ENCODE peak calls at places on chromosome 9, in seven cellular contexts. One of them, this sample, is unnamed.

GRCh38 chr9:4786599-4786998 is 6.1 kb upstream of the RCL1 start:
- DNase-seq in heart right ventricle: no peak
- DNase-seq in uterus: no peak
- DNase-seq in left ventricle myocardium inferior: no peak
- DNase-seq in cardiac muscle cell: no peak
- DNase-seq in transverse colon: no peak
- DNase-seq in tibial artery: no peak
- DNase-seq in this sample: no peak

GRCh38 chr9:134827559-134827958 is 53.1 kb upstream of the FCN2 start:
- DNase-seq in heart right ventricle: no peak
- DNase-seq in uterus: no peak
- DNase-seq in left ventricle myocardium inferior: no peak
- DNase-seq in cardiac muscle cell: no peak
- DNase-seq in transverse colon: no peak
- DNase-seq in tibial artery: no peak
- DNase-seq in this sample: peak; percentile 60

GRCh38 chr9:28774433-28775029 is 1201.2 kb upstream of the C9orf72 start:
- DNase-seq in heart right ventricle: no peak
- DNase-seq in uterus: no peak
- DNase-seq in left ventricle myocardium inferior: no peak
- DNase-seq in cardiac muscle cell: peak; percentile 40
- DNase-seq in transverse colon: no peak
- DNase-seq in tibial artery: no peak
- DNase-seq in this sample: no peak

GRCh38 chr9:131629827-131630205 is 84.5 kb downstream of the PRRT1B start:
- DNase-seq in heart right ventricle: no peak
- DNase-seq in uterus: no peak
- DNase-seq in left ventricle myocardium inferior: no peak
- DNase-seq in cardiac muscle cell: no peak
- DNase-seq in transverse colon: no peak
- DNase-seq in tibial artery: no peak
- DNase-seq in this sample: no peak

GRCh38 chr9:121599186-121599871 is 52.1 kb upstream of the DAB2IP start:
- DNase-seq in heart right ventricle: peak; percentile 82
- DNase-seq in uterus: peak; percentile 80
- DNase-seq in left ventricle myocardium inferior: peak; percentile 74
- DNase-seq in cardiac muscle cell: peak; percentile 40
- DNase-seq in transverse colon: peak; percentile 65
- DNase-seq in tibial artery: peak; percentile 92
- DNase-seq in this sample: peak; percentile 86

GRCh38 chr9:114894801-114895433 is 35.5 kb downstream of the TNFSF8 start:
- DNase-seq in heart right ventricle: no peak
- DNase-seq in uterus: no peak
- DNase-seq in left ventricle myocardium inferior: no peak
- DNase-seq in cardiac muscle cell: peak; percentile 95
- DNase-seq in transverse colon: no peak
- DNase-seq in tibial artery: no peak
- DNase-seq in this sample: no peak

GRCh38 chr9:121694582-121694981 is 43.1 kb downstream of the DAB2IP start:
- DNase-seq in heart right ventricle: no peak
- DNase-seq in uterus: no peak
- DNase-seq in left ventricle myocardium inferior: no peak
- DNase-seq in cardiac muscle cell: no peak
- DNase-seq in transverse colon: no peak
- DNase-seq in tibial artery: no peak
- DNase-seq in this sample: no peak

GRCh38 chr9:129458155-129458661 is 162.7 kb downstream of the C9orf50 start:
- DNase-seq in heart right ventricle: peak; percentile 61
- DNase-seq in uterus: peak; percentile 47
- DNase-seq in left ventricle myocardium inferior: no peak
- DNase-seq in cardiac muscle cell: no peak
- DNase-seq in transverse colon: peak; percentile 54
- DNase-seq in tibial artery: no peak
- DNase-seq in this sample: peak; percentile 76

GRCh38 chr9:27835746-27836145 is 262.5 kb upstream of the C9orf72 start:
- DNase-seq in heart right ventricle: no peak
- DNase-seq in uterus: no peak
- DNase-seq in left ventricle myocardium inferior: no peak
- DNase-seq in cardiac muscle cell: no peak
- DNase-seq in transverse colon: no peak
- DNase-seq in tibial artery: no peak
- DNase-seq in this sample: no peak

GRCh38 chr9:35697486-35697885 is 7.8 kb upstream of the TPM2 start:
- DNase-seq in heart right ventricle: no peak
- DNase-seq in uterus: no peak
- DNase-seq in left ventricle myocardium inferior: no peak
- DNase-seq in cardiac muscle cell: no peak
- DNase-seq in transverse colon: no peak
- DNase-seq in tibial artery: no peak
- DNase-seq in this sample: no peak

GRCh38 chr9:92035687-92036410 is 79.4 kb downstream of the SPTLC1 start:
- DNase-seq in heart right ventricle: no peak
- DNase-seq in uterus: peak; percentile 38
- DNase-seq in left ventricle myocardium inferior: no peak
- DNase-seq in cardiac muscle cell: peak; percentile 91
- DNase-seq in transverse colon: peak; percentile 27
- DNase-seq in tibial artery: no peak
- DNase-seq in this sample: no peak

GRCh38 chr9:127661342-127661741 is 45.4 kb upstream of the CFAP157 start:
- DNase-seq in heart right ventricle: no peak
- DNase-seq in uterus: no peak
- DNase-seq in left ventricle myocardium inferior: no peak
- DNase-seq in cardiac muscle cell: no peak
- DNase-seq in transverse colon: peak; percentile 27
- DNase-seq in tibial artery: no peak
- DNase-seq in this sample: no peak

GRCh38 chr9:126587187-126588185 is 26.2 kb upstream of the LMX1B start:
- DNase-seq in heart right ventricle: peak; percentile 80
- DNase-seq in uterus: peak; percentile 26
- DNase-seq in left ventricle myocardium inferior: peak; percentile 83
- DNase-seq in cardiac muscle cell: peak; percentile 71
- DNase-seq in transverse colon: no peak
- DNase-seq in tibial artery: no peak
- DNase-seq in this sample: peak; percentile 54

GRCh38 chr9:127092041-127092608 is 30.3 kb downstream of the ANGPTL2 start:
- DNase-seq in heart right ventricle: no peak
- DNase-seq in uterus: no peak
- DNase-seq in left ventricle myocardium inferior: no peak
- DNase-seq in cardiac muscle cell: no peak
- DNase-seq in transverse colon: no peak
- DNase-seq in tibial artery: no peak
- DNase-seq in this sample: no peak

GRCh38 chr9:3532158-3532557 is 6.4 kb upstream of the RFX3 start:
- DNase-seq in heart right ventricle: no peak
- DNase-seq in uterus: no peak
- DNase-seq in left ventricle myocardium inferior: no peak
- DNase-seq in cardiac muscle cell: no peak
- DNase-seq in transverse colon: no peak
- DNase-seq in tibial artery: no peak
- DNase-seq in this sample: no peak

GRCh38 chr9:136429075-136429628 is 10.5 kb downstream of the INPP5E start:
- DNase-seq in heart right ventricle: no peak
- DNase-seq in uterus: no peak
- DNase-seq in left ventricle myocardium inferior: no peak
- DNase-seq in cardiac muscle cell: no peak
- DNase-seq in transverse colon: no peak
- DNase-seq in tibial artery: no peak
- DNase-seq in this sample: no peak

DNA sequence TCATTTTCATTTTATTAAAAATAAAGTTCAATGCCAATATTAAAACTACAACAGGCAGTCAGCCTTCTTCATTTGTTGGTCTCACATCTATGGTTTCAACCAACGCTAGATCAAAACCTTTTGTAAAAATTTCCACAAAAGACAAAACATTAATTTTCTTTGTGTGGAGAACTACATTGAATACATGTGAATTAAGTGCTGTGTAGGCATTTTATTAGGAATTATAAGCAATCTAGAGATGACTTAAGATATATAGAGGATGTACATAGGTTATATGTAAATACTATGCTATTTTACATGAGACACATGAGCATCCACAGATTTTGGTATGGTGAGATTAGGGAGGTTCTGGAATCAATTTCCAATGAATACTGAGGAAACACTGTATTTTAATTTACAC is 94.2 kb downstream of the CYLC2 start:
- DNase-seq in heart right ventricle: no peak
- DNase-seq in uterus: no peak
- DNase-seq in left ventricle myocardium inferior: no peak
- DNase-seq in cardiac muscle cell: no peak
- DNase-seq in transverse colon: no peak
- DNase-seq in tibial artery: no peak
- DNase-seq in this sample: no peak
- TF ChIP-seq CTCF in heart right ventricle: no peak
- TF ChIP-seq CTCF in uterus: no peak
- TF ChIP-seq CTCF in left ventricle myocardium inferior: no peak
- TF ChIP-seq CTCF in cardiac muscle cell: no peak
- TF ChIP-seq CTCF in transverse colon: no peak
- TF ChIP-seq CTCF in tibial artery: no peak
- TF ChIP-seq CTCF in this sample: no peak

GRCh38 chr9:123923377-123923776 is 6.5 kb downstream of the DENND1A start:
- DNase-seq in heart right ventricle: no peak
- DNase-seq in uterus: no peak
- DNase-seq in left ventricle myocardium inferior: no peak
- DNase-seq in cardiac muscle cell: no peak
- DNase-seq in transverse colon: no peak
- DNase-seq in tibial artery: no peak
- DNase-seq in this sample: no peak

GRCh38 chr9:123922911-123923310 is 7.0 kb downstream of the DENND1A start:
- DNase-seq in heart right ventricle: no peak
- DNase-seq in uterus: no peak
- DNase-seq in left ventricle myocardium inferior: no peak
- DNase-seq in cardiac muscle cell: no peak
- DNase-seq in transverse colon: no peak
- DNase-seq in tibial artery: no peak
- DNase-seq in this sample: no peak

GRCh38 chr9:123925161-123925560 is 4.8 kb downstream of the DENND1A start:
- DNase-seq in heart right ventricle: no peak
- DNase-seq in uterus: no peak
- DNase-seq in left ventricle myocardium inferior: no peak
- DNase-seq in cardiac muscle cell: no peak
- DNase-seq in transverse colon: no peak
- DNase-seq in tibial artery: no peak
- DNase-seq in this sample: no peak

GRCh38 chr9:123924727-123925126 is 5.2 kb downstream of the DENND1A start:
- DNase-seq in heart right ventricle: no peak
- DNase-seq in uterus: no peak
- DNase-seq in left ventricle myocardium inferior: no peak
- DNase-seq in cardiac muscle cell: no peak
- DNase-seq in transverse colon: no peak
- DNase-seq in tibial artery: no peak
- DNase-seq in this sample: no peak

DNA sequence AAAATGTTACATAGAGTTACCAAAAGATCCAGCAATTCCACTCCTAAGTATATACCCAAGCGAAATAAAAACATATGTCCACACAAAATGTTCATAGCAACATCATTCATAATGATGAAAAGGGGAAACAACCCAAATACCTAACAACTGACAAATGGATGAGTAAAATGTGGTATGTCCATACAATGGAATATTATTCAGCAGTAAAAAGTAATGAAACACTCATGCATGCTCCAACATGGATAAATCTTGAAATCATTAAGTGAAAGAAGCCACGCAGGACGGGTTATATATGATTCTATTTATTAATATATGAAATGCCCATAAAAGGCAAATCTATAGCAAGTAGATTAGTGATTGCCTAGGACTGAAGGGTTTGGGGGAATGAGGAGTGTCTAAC is 6.0 kb downstream of the DENND1A start:
- DNase-seq in heart right ventricle: no peak
- DNase-seq in uterus: no peak
- DNase-seq in left ventricle myocardium inferior: no peak
- DNase-seq in cardiac muscle cell: no peak
- DNase-seq in transverse colon: no peak
- DNase-seq in tibial artery: no peak
- DNase-seq in this sample: no peak
- H3K4me1 ChIP-seq in heart right ventricle: peaks cover 25% of the 10 kb centered on the region
- H3K4me1 ChIP-seq in uterus: no peaks in the 10 kb centered on the region
- H3K4me1 ChIP-seq in left ventricle myocardium inferior: peaks cover 48% of the 10 kb centered on the region
- H3K4me1 ChIP-seq in cardiac muscle cell: peaks cover 9% of the 10 kb centered on the region
- H3K4me1 ChIP-seq in transverse colon: peaks cover 57% of the 10 kb centered on the region
- H3K4me1 ChIP-seq in tibial artery: no peaks in the 10 kb centered on the region
- H3K4me1 ChIP-seq in this sample: peaks cover 17% of the 10 kb centered on the region

GRCh38 chr9:36728651-36729520 is 156.2 kb downstream of the MELK start:
- DNase-seq in heart right ventricle: peak; percentile 35
- DNase-seq in uterus: no peak
- DNase-seq in left ventricle myocardium inferior: peak; percentile 24
- DNase-seq in cardiac muscle cell: peak; percentile 87
- DNase-seq in transverse colon: peak; percentile 84
- DNase-seq in tibial artery: no peak
- DNase-seq in this sample: peak; percentile 82
- TF ChIP-seq CTCF in heart right ventricle: peak; percentile 15
- TF ChIP-seq CTCF in uterus: no peak
- TF ChIP-seq CTCF in left ventricle myocardium inferior: peak; percentile 30
- TF ChIP-seq CTCF in cardiac muscle cell: peak; percentile 86
- TF ChIP-seq CTCF in transverse colon: peak; percentile 57
- TF ChIP-seq CTCF in tibial artery: no peak
- TF ChIP-seq CTCF in this sample: peak; percentile 46

GRCh38 chr9:71680189-71680983 is 87.9 kb downstream of the CEMIP2 start:
- DNase-seq in heart right ventricle: no peak
- DNase-seq in uterus: no peak
- DNase-seq in left ventricle myocardium inferior: no peak
- DNase-seq in cardiac muscle cell: peak; percentile 54
- DNase-seq in transverse colon: no peak
- DNase-seq in tibial artery: no peak
- DNase-seq in this sample: no peak

GRCh38 chr9:71681104-71681707 is 87.1 kb downstream of the CEMIP2 start:
- DNase-seq in heart right ventricle: no peak
- DNase-seq in uterus: no peak
- DNase-seq in left ventricle myocardium inferior: no peak
- DNase-seq in cardiac muscle cell: no peak
- DNase-seq in transverse colon: no peak
- DNase-seq in tibial artery: no peak
- DNase-seq in this sample: no peak

GRCh38 chr9:71683598-71684235 is 84.6 kb downstream of the CEMIP2 start:
- DNase-seq in heart right ventricle: no peak
- DNase-seq in uterus: no peak
- DNase-seq in left ventricle myocardium inferior: no peak
- DNase-seq in cardiac muscle cell: peak; percentile 71
- DNase-seq in transverse colon: no peak
- DNase-seq in tibial artery: no peak
- DNase-seq in this sample: peak; percentile 70

GRCh38 chr9:71684566-71684965 is 83.7 kb downstream of the CEMIP2 start:
- DNase-seq in heart right ventricle: no peak
- DNase-seq in uterus: no peak
- DNase-seq in left ventricle myocardium inferior: no peak
- DNase-seq in cardiac muscle cell: no peak
- DNase-seq in transverse colon: no peak
- DNase-seq in tibial artery: no peak
- DNase-seq in this sample: no peak

DNA sequence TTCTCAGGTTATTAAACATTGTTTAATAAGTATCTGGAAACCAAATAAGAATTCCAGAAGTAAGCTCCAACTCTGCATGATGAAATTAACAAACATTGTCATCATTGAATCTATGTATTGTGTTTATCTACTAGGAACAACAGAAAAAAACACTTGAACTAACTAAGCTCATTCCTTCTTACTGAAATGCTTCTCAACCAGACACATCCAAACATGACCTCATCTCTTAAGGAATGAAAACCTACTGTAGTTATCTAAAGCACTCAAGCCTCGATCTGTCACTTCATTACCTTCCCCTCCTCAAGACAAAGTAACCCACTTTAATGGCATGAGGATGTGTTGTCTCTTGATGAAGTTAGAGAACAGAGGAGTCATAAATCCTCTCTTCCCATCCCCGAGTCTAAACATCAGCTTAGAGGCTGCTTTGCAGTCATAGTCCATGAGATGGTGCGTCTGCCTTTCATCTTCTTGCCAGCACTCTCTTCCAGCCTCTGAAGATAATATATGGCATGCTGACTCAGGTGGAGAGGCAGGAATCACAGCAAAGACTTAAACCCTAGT is 86.5 kb downstream of the CEMIP2 start:
- DNase-seq in heart right ventricle: no peak
- DNase-seq in uterus: no peak
- DNase-seq in left ventricle myocardium inferior: no peak
- DNase-seq in cardiac muscle cell: peak; percentile 51
- DNase-seq in transverse colon: peak; percentile 22
- DNase-seq in tibial artery: no peak
- DNase-seq in this sample: no peak
- H3K4me1 ChIP-seq in heart right ventricle: peaks cover 50% of the 10 kb centered on the region
- H3K4me1 ChIP-seq in uterus: no peaks in the 10 kb centered on the region
- H3K4me1 ChIP-seq in left ventricle myocardium inferior: peaks cover 56% of the 10 kb centered on the region
- H3K4me1 ChIP-seq in cardiac muscle cell: peaks cover 23% of the 10 kb centered on the region
- H3K4me1 ChIP-seq in transverse colon: peaks cover 81% of the 10 kb centered on the region
- H3K4me1 ChIP-seq in tibial artery: no peaks in the 10 kb centered on the region
- H3K4me1 ChIP-seq in this sample: peaks cover 25% of the 10 kb centered on the region

This sample was measured in left lung.